ENCODE peak calls at places on chromosomes 16 and 17, in four cellular contexts. X, G, U and M are unnamed samples.

GRCh38 chr17:51322390-51323029 is 62.2 kb downstream of the UTP18 start:
- DNase-seq in X (no peak), G (peak; percentile 60), U (peak; percentile 26), M (peak; percentile 70)

GRCh38 chr17:37417852-37418251 is 11.2 kb downstream of the TADA2A start:
- DNase-seq in X (no peak), G (no peak), U (no peak), M (no peak)

GRCh38 chr17:19370493-19370960 is 7.8 kb upstream of the MAPK7 start:
- DNase-seq in X (no peak), G (no peak), U (no peak), M (no peak)

GRCh38 chr17:36703860-36704266 is 102.5 kb downstream of the MRM1 start:
- DNase-seq in X (peak; percentile 91), G (peak; percentile 70), U (peak; percentile 21), M (peak; percentile 22)

GRCh38 chr16:69073181-69073669 is 32.2 kb upstream of the HAS3 start:
- DNase-seq in X (no peak), G (no peak), U (peak; percentile 38), M (peak; percentile 64)

GRCh38 chr17:41065829-41066624 is at the start of gene KRTAP2-4:
- DNase-seq in X (no peak), G (peak; percentile 23), U (no peak), M (peak; percentile 24)

GRCh38 chr17:43664096-43664495 is 2.4 kb upstream of the MEOX1 start:
- DNase-seq in X (no peak), G (no peak), U (no peak), M (no peak)

GRCh38 chr17:63443053-63443452 is 3.1 kb downstream of the CYB561 start:
- DNase-seq in X (no peak), G (no peak), U (no peak), M (no peak)

GRCh38 chr17:600576-601301 is 113.9 kb downstream of the VPS53 start:
- DNase-seq in X (no peak), G (no peak), U (peak; percentile 89), M (no peak)

GRCh38 chr16:15493416-15494181 is 59.2 kb downstream of the BMERB1 start:
- DNase-seq in X (no peak), G (no peak), U (peak; percentile 40), M (no peak)

GRCh38 chr16:7997966-7998365 is 592.3 kb downstream of the TMEM114 start:
- DNase-seq in X (no peak), G (peak; percentile 13), U (no peak), M (no peak)

GRCh38 chr16:51298800-51299199 is 147.7 kb upstream of the SALL1 start:
- DNase-seq in X (no peak), G (no peak), U (no peak), M (no peak)

GRCh38 chr16:70701036-70701435 is 15.2 kb upstream of the MTSS2 start:
- DNase-seq in X (no peak), G (no peak), U (no peak), M (no peak)

GRCh38 chr16:20415541-20415940 is 6.2 kb downstream of the ACSM5 start:
- DNase-seq in X (no peak), G (no peak), U (no peak), M (no peak)

GRCh38 chr17:72609501-72609900 is 483.0 kb downstream of the SLC39A11 start:
- DNase-seq in X (no peak), G (no peak), U (no peak), M (peak; percentile 80)

GRCh38 chr17:60524463-60525346 is 1.3 kb downstream of the APPBP2 start:
- DNase-seq in X (no peak), G (peak; percentile 12), U (peak; percentile 56), M (no peak)
- TF ChIP-seq JUN in X (no peak), G (no peak), U (no peak), M (no peak)

GRCh38 chr17:17149520-17150449 is 56.3 kb downstream of the PLD6 start:
- DNase-seq in X (no peak), G (no peak), U (no peak), M (no peak)
- TF ChIP-seq JUN in X (no peak), G (no peak), U (no peak), M (no peak)

GRCh38 chr17:32283745-32284207 is 18.1 kb downstream of the RHBDL3 start:
- DNase-seq in X (no peak), G (no peak), U (no peak), M (no peak)
- TF ChIP-seq JUN in X (no peak), G (no peak), U (no peak), M (no peak)

DNA sequence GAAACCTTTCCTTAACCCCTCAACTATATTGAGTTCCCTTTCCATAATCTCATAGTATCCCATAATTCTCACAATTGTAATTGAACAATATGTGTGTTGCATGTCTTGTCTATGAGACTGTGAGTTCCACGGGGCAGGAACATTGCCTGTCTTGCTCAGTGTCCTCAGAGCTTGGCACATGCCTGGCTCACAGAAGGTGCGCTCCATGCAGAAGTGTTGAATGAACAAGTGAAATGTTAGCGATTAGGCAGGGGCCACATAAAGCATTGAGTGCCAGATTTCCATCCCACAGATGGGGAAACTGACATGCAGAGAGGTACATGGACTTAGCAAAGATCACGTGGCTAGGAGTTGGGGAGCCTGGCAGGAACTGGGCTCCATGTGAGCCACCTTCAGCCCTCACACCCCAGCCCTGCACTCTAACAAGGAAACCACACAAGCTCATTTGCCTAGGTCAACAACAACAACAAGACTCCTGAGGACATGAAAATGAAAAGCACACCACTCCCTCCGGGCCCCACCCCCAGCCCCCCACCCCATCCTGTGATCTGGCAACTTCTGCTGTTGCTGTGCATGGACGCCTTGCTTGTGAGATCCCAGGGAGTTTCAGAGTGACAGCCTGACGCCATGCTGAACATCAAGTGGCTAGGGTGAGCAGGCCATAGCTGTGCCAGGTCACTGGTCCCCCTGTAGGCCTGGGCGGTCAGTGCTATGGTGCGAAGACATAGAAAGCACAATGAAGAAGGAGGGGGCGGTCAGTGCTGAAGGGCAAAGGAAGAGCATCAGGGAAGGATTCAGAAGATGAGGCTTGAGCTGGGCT is 5.0 kb downstream of the PIK3R5 start:
- DNase-seq in X (no peak), G (no peak), U (no peak), M (no peak)
- TF ChIP-seq JUN in X (no peak), G (no peak), U (no peak), M (no peak)

GRCh38 chr17:28372945-28373274 is 1.4 kb downstream of the SARM1 start:
- DNase-seq in X (no peak), G (no peak), U (no peak), M (no peak)

GRCh38 chr17:28370744-28371103 is 617 bp upstream of the VTN start:
- DNase-seq in X (no peak), G (no peak), U (no peak), M (no peak)

GRCh38 chr17:28370035-28370743 is at the start of gene VTN:
- DNase-seq in X (peak; percentile 56), G (peak; percentile 81), U (peak; percentile 16), M (peak; percentile 78)

GRCh38 chr17:28372203-28372944 is 880 bp downstream of the SARM1 start:
- DNase-seq in X (peak; percentile 33), G (no peak), U (peak; percentile 42), M (no peak)

GRCh38 chr17:28371245-28372202 is at the start of gene SARM1:
- DNase-seq in X (peak; percentile 99), G (peak; percentile 88), U (peak; percentile 88), M (peak; percentile 95)
- TF ChIP-seq JUN in X (peak; percentile 28), G (no peak), U (no peak), M (no peak)